ENCODE peak calls at places on chromosomes 1 and 21, in four cellular contexts. One of them, this sample, is unnamed.

GRCh38 chr1:114292194-114292593 is 138.5 kb upstream of the SYT6 start:
- DNase-seq in RWPE1: no peak
- DNase-seq in endothelial cell: no peak
- DNase-seq in cardiac muscle cell: no peak
- DNase-seq in this sample: no peak

GRCh38 chr1:37793773-37794371 is at the start of gene MANEAL:
- DNase-seq in RWPE1: peak
- DNase-seq in endothelial cell: peak
- DNase-seq in cardiac muscle cell: peak
- DNase-seq in this sample: peak

GRCh38 chr1:36352910-36353878 is 29.7 kb upstream of the EVA1B start:
- DNase-seq in RWPE1: no peak
- DNase-seq in endothelial cell: no peak
- DNase-seq in cardiac muscle cell: peak
- DNase-seq in this sample: no peak

GRCh38 chr1:164644774-164645634 is 86.0 kb downstream of the PBX1 start:
- DNase-seq in RWPE1: peak
- DNase-seq in endothelial cell: no peak
- DNase-seq in cardiac muscle cell: peak
- DNase-seq in this sample: no peak

GRCh38 chr1:15771836-15772516 is 13.4 kb downstream of the FBLIM1 start:
- DNase-seq in RWPE1: no peak
- DNase-seq in endothelial cell: no peak
- DNase-seq in cardiac muscle cell: no peak
- DNase-seq in this sample: no peak

GRCh38 chr1:170410391-170411146 is 121.4 kb upstream of the GORAB start:
- DNase-seq in RWPE1: no peak
- DNase-seq in endothelial cell: no peak
- DNase-seq in cardiac muscle cell: peak
- DNase-seq in this sample: no peak

GRCh38 chr1:243849089-243850012 is 692 bp downstream of the AKT3 start:
- DNase-seq in RWPE1: no peak
- DNase-seq in endothelial cell: peak
- DNase-seq in cardiac muscle cell: peak
- DNase-seq in this sample: peak

GRCh38 chr1:117051224-117052064 is 8.7 kb upstream of the TTF2 start:
- DNase-seq in RWPE1: peak
- DNase-seq in endothelial cell: no peak
- DNase-seq in cardiac muscle cell: peak
- DNase-seq in this sample: peak

GRCh38 chr1:153763365-153764225 is 11.6 kb upstream of the SLC27A3 start:
- DNase-seq in RWPE1: no peak
- DNase-seq in endothelial cell: no peak
- DNase-seq in cardiac muscle cell: peak
- DNase-seq in this sample: no peak

GRCh38 chr1:160821627-160822026 is 25.7 kb downstream of the LY9 start:
- DNase-seq in RWPE1: no peak
- DNase-seq in endothelial cell: no peak
- DNase-seq in cardiac muscle cell: no peak
- DNase-seq in this sample: peak

GRCh38 chr1:175219774-175220173 is 27.2 kb upstream of the KIAA0040 start:
- DNase-seq in RWPE1: no peak
- DNase-seq in endothelial cell: no peak
- DNase-seq in cardiac muscle cell: no peak
- DNase-seq in this sample: no peak

GRCh38 chr1:113456967-113457366 is 66.7 kb downstream of the MAGI3 start:
- DNase-seq in RWPE1: peak
- DNase-seq in endothelial cell: no peak
- DNase-seq in cardiac muscle cell: peak
- DNase-seq in this sample: no peak

GRCh38 chr1:15289251-15289651 is 42.2 kb downstream of the FHAD1 start:
- DNase-seq in RWPE1: no peak
- DNase-seq in endothelial cell: no peak
- DNase-seq in cardiac muscle cell: no peak
- DNase-seq in this sample: no peak

GRCh38 chr1:229693124-229693523 is 67.1 kb downstream of the URB2 start:
- DNase-seq in RWPE1: no peak
- DNase-seq in endothelial cell: no peak
- DNase-seq in cardiac muscle cell: no peak
- DNase-seq in this sample: no peak

GRCh38 chr1:229019647-229020281 is 251.1 kb upstream of the RAB4A start:
- DNase-seq in RWPE1: no peak
- DNase-seq in endothelial cell: no peak
- DNase-seq in cardiac muscle cell: no peak
- DNase-seq in this sample: no peak

GRCh38 chr1:77446841-77447555 is 165.2 kb downstream of the AK5 start:
- DNase-seq in RWPE1: no peak
- DNase-seq in endothelial cell: no peak
- DNase-seq in cardiac muscle cell: no peak
- DNase-seq in this sample: no peak

GRCh38 chr1:202164271-202165037 is 4.1 kb upstream of the PTPN7 start:
- DNase-seq in RWPE1: no peak
- DNase-seq in endothelial cell: no peak
- DNase-seq in cardiac muscle cell: no peak
- DNase-seq in this sample: peak

GRCh38 chr1:11616766-11617165 is 37.5 kb downstream of the FBXO2 start:
- DNase-seq in RWPE1: no peak
- DNase-seq in endothelial cell: no peak
- DNase-seq in cardiac muscle cell: no peak
- DNase-seq in this sample: no peak

GRCh38 chr1:94688646-94689045 is 131.5 kb upstream of the SLC44A3 start:
- DNase-seq in RWPE1: no peak
- DNase-seq in endothelial cell: no peak
- DNase-seq in cardiac muscle cell: no peak
- DNase-seq in this sample: no peak

GRCh38 chr1:173554541-173555250 is 48.2 kb downstream of the SLC9C2 start:
- DNase-seq in RWPE1: peak
- DNase-seq in endothelial cell: no peak
- DNase-seq in cardiac muscle cell: no peak
- DNase-seq in this sample: no peak

GRCh38 chr1:100847481-100847880 is 47.2 kb downstream of the EXTL2 start:
- DNase-seq in RWPE1: no peak
- DNase-seq in endothelial cell: no peak
- DNase-seq in cardiac muscle cell: peak
- DNase-seq in this sample: no peak

GRCh38 chr1:29121951-29122661 is 1.6 kb downstream of the TMEM200B start:
- DNase-seq in RWPE1: no peak
- DNase-seq in endothelial cell: peak
- DNase-seq in cardiac muscle cell: peak
- DNase-seq in this sample: no peak

GRCh38 chr1:228150458-228151169 is 884 bp downstream of the GJC2 start:
- DNase-seq in RWPE1: peak
- DNase-seq in endothelial cell: no peak
- DNase-seq in cardiac muscle cell: peak
- DNase-seq in this sample: peak

GRCh38 chr21:45900034-45900868 is 81.3 kb upstream of the COL6A1 start:
- DNase-seq in RWPE1: no peak
- DNase-seq in endothelial cell: no peak
- DNase-seq in cardiac muscle cell: no peak
- DNase-seq in this sample: no peak

DNA sequence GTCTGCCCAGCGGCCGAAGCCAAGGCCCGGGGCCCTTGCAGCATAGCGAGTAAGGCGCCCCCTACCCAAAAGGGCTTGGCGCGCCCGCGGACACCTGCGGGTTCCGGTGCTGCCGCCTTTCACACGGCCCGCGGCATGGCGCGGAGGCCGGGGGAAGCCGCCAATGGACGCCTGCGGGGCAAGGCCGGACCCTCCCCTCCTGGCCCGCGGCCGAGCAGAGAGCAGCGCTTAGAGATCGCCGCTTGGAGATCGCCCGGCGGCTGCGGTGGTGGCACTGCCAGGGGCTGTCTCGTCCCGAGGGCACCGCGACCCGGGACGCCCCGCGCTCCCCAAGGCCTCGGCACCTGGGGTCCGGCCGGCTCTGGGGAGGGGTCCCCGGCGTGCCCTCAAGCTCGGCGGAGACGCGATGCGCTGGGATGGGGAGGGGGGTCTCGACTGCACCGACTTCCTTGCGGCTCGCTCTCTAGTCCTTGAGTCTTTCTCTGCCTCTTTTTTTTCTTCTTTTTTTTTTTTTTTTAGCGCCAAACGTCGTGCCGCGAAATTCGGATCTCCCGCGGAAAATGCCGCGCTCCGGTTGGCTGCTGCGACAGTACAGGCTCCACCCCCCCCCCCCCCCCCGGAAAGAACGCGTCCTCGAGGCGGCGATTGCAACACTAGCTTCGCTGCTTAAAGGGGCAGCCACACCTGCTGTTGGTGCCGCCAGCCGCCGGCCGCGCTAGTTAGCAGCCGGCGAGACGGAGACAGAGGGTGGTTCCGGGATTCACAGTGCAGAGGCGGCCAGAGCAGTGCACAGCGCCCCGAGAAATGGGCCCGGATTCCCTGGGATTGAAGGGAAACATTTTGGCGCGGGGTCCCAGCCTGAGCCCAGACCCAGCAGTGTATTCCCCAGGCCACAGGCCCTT is at the start of gene E2F2:
- DNase-seq in RWPE1: peak
- DNase-seq in endothelial cell: peak
- DNase-seq in cardiac muscle cell: peak
- DNase-seq in this sample: peak
- TF ChIP-seq CTCF in RWPE1: peak
- TF ChIP-seq CTCF in endothelial cell: no peak
- TF ChIP-seq CTCF in cardiac muscle cell: peak
- TF ChIP-seq CTCF in this sample: no peak

GRCh38 chr1:248752119-248752931 is 3.2 kb downstream of the LYPD8 start:
- DNase-seq in RWPE1: no peak
- DNase-seq in endothelial cell: no peak
- DNase-seq in cardiac muscle cell: peak
- DNase-seq in this sample: peak
- TF ChIP-seq CTCF in RWPE1: no peak
- TF ChIP-seq CTCF in endothelial cell: no peak
- TF ChIP-seq CTCF in cardiac muscle cell: no peak
- TF ChIP-seq CTCF in this sample: no peak

GRCh38 chr1:109396513-109396839 is 1.2 kb downstream of the SORT1 start:
- DNase-seq in RWPE1: no peak
- DNase-seq in endothelial cell: no peak
- DNase-seq in cardiac muscle cell: no peak
- DNase-seq in this sample: no peak

GRCh38 chr1:109398343-109399225 is 866 bp upstream of the SORT1 start:
- DNase-seq in RWPE1: no peak
- DNase-seq in endothelial cell: no peak
- DNase-seq in cardiac muscle cell: no peak
- DNase-seq in this sample: no peak

GRCh38 chr1:109399326-109399957 is 1.7 kb upstream of the SORT1 start:
- DNase-seq in RWPE1: peak
- DNase-seq in endothelial cell: peak
- DNase-seq in cardiac muscle cell: peak
- DNase-seq in this sample: no peak

GRCh38 chr1:109396971-109397370 is 747 bp downstream of the SORT1 start:
- DNase-seq in RWPE1: no peak
- DNase-seq in endothelial cell: peak
- DNase-seq in cardiac muscle cell: no peak
- DNase-seq in this sample: no peak

DNA sequence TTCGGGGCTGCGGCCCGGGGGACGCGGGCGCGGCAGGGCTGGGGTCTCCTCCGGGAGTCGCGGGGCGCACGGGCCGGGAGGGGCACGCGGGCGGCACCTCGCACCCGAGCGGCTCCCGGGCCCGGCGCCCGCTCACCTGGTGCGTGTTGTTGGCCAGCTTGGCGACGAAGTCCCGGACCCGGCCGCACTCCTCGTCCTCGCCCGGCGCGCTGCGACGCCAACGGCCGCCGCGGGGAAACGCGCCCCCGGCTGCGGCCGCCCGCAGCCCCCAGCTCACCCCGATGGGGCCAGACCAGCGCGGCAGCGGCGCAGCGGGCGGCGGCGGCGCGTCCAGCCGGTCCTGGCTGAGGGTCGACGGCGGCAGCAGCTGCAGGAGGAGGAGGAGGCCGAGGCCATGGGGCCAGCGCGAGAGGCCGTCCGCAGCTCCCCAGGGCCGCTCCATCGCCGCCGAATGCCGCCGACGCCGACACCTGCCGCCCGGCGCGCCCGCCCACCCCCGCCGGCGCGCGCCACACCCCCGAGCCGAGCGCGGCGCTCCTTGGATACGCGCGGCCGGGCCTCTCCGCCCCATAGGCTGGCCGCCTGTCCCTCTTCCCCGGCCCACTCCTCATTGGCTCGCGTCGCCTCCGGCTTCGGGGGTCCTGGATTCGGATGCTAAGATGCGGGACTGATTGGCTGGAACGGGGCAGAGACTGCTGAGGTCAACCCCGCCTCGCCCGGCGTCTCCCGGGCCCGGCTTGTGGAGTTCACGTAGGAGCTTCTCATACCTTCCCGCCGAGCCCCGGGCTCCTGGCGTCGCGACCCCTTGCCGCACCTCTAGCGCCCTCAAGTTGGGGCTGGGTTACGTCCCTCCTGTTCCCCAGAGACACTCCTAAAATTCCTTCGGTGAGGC is at the start of gene SORT1:
- DNase-seq in RWPE1: peak
- DNase-seq in endothelial cell: peak
- DNase-seq in cardiac muscle cell: peak
- DNase-seq in this sample: peak
- TF ChIP-seq CTCF in RWPE1: no peak
- TF ChIP-seq CTCF in endothelial cell: peak
- TF ChIP-seq CTCF in cardiac muscle cell: no peak
- TF ChIP-seq CTCF in this sample: no peak

DNA sequence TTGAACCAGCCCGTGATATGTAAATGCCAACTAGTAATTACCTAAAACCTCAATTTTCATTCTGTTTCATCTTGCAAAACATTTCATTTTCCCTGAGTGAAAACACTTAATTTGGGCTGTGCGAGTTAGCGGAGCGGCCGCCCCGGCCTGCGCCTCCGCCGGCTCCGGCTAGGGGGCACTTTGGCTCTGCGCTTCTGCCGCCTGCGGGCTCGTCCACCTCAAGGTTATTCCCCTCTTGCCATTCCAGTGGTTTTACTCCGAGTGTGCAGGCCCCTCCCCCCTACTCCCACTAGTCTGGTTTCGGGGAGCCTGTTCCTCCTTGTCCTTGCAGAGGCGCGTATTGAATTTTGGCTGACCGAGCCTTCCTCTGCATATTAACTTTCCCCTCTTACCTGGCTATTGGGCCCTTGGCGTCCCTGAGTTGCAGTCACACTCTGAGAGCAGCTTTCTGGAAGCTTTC is 55.6 kb downstream of the PEX14 start:
- DNase-seq in RWPE1: no peak
- DNase-seq in endothelial cell: peak
- DNase-seq in cardiac muscle cell: peak
- DNase-seq in this sample: no peak
- TF ChIP-seq CTCF in RWPE1: peak
- TF ChIP-seq CTCF in endothelial cell: peak
- TF ChIP-seq CTCF in cardiac muscle cell: peak
- TF ChIP-seq CTCF in this sample: peak

GRCh38 chr1:39204441-39205081 is at the start of gene MACF1:
- DNase-seq in RWPE1: peak
- DNase-seq in endothelial cell: peak
- DNase-seq in cardiac muscle cell: peak
- DNase-seq in this sample: peak
- TF ChIP-seq CTCF in RWPE1: no peak
- TF ChIP-seq CTCF in endothelial cell: peak
- TF ChIP-seq CTCF in cardiac muscle cell: peak
- TF ChIP-seq CTCF in this sample: no peak

This sample was measured in activated CD8-positive, alpha-beta T cell treated with anti-CD3 and anti-CD28 coated beads for 36 hours.